ENCODE peak calls at places on chromosomes 1 and 21, in four cellular contexts. S, I, Y and N are unnamed samples.

GRCh38 chr1:6343506-6344405 is 49.8 kb downstream of the ACOT7 start:
- DNase-seq in I (peak), S (peak), Y (peak), N (no peak)

GRCh38 chr1:229340496-229340895 is 2.4 kb downstream of the CCSAP start:
- DNase-seq in Y (no peak), I (no peak), S (no peak), N (no peak)

GRCh38 chr1:162538815-162539431 is 22.6 kb upstream of the UAP1 start:
- DNase-seq in I (no peak), Y (no peak), S (peak), N (no peak)

GRCh38 chr1:30534551-30534940 is 188.8 kb downstream of the MATN1 start:
- DNase-seq in S (no peak), I (no peak), Y (no peak), N (no peak)

GRCh38 chr1:32893198-32894018 is 7.1 kb downstream of the HPCA start:
- DNase-seq in Y (peak), S (no peak), I (no peak), N (no peak)

GRCh38 chr21:44199448-44199847 is 41.3 kb downstream of the ICOSLG start:
- DNase-seq in I (no peak), Y (peak), S (no peak), N (no peak)

GRCh38 chr1:219883400-219884332 is 44.7 kb downstream of the SLC30A10 start:
- DNase-seq in Y (peak), S (peak), I (peak), N (no peak)

GRCh38 chr1:101124405-101124804 is 98.8 kb upstream of the DPH5 start:
- DNase-seq in S (no peak), Y (no peak), I (no peak), N (no peak)

GRCh38 chr1:215704089-215704860 is 137.2 kb downstream of the KCTD3 start:
- DNase-seq in I (no peak), S (no peak), Y (no peak), N (no peak)

GRCh38 chr21:34075099-34075425 is 1.7 kb downstream of the MRPS6 start:
- DNase-seq in I (no peak), Y (no peak), S (no peak), N (no peak)

GRCh38 chr1:40662864-40663263 is 2.6 kb downstream of the RIMS3 start:
- DNase-seq in I (no peak), Y (no peak), S (no peak), N (no peak)

GRCh38 chr1:202586018-202586821 is 124.0 kb downstream of the SYT2 start:
- DNase-seq in I (no peak), Y (no peak), S (peak), N (peak)

GRCh38 chr1:186212574-186213224 is 162.4 kb downstream of the TPR start:
- DNase-seq in S (peak), I (peak), Y (peak), N (no peak)

GRCh38 chr1:100009458-100009857 is 39.7 kb downstream of the SLC35A3 start:
- DNase-seq in I (no peak), Y (no peak), S (no peak), N (no peak)

GRCh38 chr1:245332085-245332484 is 177.3 kb downstream of the KIF26B start:
- DNase-seq in Y (no peak), I (no peak), S (no peak), N (no peak)

GRCh38 chr1:41434748-41435449 is 49.6 kb downstream of the EDN2 start:
- DNase-seq in I (no peak), Y (no peak), S (no peak), N (no peak)

GRCh38 chr1:23417570-23417969 is 7.0 kb downstream of the TCEA3 start:
- DNase-seq in S (peak), Y (peak), I (no peak), N (no peak)

GRCh38 chr1:56676571-56677035 is 31.5 kb downstream of the PRKAA2 start:
- DNase-seq in I (no peak), Y (no peak), S (no peak), N (no peak)

GRCh38 chr1:180213401-180214177 is 16.5 kb upstream of the LHX4 start:
- DNase-seq in S (no peak), Y (peak), I (no peak), N (peak)

GRCh38 chr1:182197555-182197954 is 136.0 kb upstream of the ZNF648 start:
- DNase-seq in Y (no peak), S (no peak), I (no peak), N (no peak)

GRCh38 chr21:42636535-42636914 is 16.9 kb upstream of the PDE9A start:
- DNase-seq in I (no peak), Y (no peak), S (no peak), N (no peak)

GRCh38 chr1:58842941-58843340 is 59.1 kb upstream of the JUN start:
- DNase-seq in I (no peak), S (no peak), Y (no peak), N (no peak)

GRCh38 chr1:66095190-66095589 is 302.5 kb downstream of the PDE4B start:
- DNase-seq in Y (no peak), S (no peak), I (no peak), N (no peak)

GRCh38 chr1:233673947-233674431 is 60.1 kb downstream of the KCNK1 start:
- DNase-seq in S (no peak), Y (peak), I (no peak), N (no peak)

GRCh38 chr1:9278114-9278513 is 14.6 kb upstream of the SPSB1 start:
- DNase-seq in Y (no peak), I (no peak), S (no peak), N (no peak)

GRCh38 chr1:13808729-13809131 is 108.7 kb downstream of the PRDM2 start:
- DNase-seq in Y (peak), S (no peak), I (no peak), N (no peak)
- TF ChIP-seq CTCF in Y (peak), S (no peak), I (no peak), N (no peak)

DNA sequence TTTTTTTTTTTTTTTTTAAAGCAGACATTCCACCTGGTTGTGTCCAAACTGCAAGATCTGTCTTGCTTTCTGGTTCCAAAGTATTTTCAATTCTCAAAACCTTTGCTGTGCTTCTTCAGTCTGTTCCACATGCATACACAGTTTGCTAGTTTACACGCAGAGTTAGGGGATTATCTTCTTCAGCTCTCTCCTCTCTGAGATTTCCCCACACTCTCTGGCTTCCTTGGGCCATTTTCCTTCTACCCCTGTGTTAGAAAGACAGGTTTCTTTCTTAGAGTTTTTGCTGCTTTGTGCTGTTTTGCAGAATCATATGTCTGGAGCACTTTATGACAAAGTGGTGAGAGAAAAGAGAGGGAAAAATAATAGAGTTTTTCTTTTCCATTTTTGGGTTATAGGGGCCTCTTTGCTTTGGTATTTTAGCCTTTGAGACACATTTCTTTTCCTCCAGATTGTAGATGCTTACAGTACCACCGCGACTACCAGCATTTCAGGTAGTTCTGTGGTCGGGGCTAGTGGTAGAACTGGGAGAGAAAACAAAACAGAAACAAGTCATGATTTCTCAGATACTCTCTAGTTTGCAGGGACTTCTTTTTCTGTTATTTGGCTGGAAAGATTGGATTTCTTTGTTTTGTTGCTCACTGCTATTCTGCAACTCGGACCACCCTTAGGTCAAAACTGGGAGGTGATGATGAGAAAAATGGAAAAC is 66.3 kb downstream of the RABGAP1L start:
- DNase-seq in I (no peak), S (no peak), Y (no peak), N (no peak)
- TF ChIP-seq HDAC6 in I (no peak), S (no peak), Y (no peak), N (no peak)

GRCh38 chr1:18901952-18902522 is 318 bp downstream of the ALDH4A1 start:
- DNase-seq in Y (no peak), I (no peak), S (no peak), N (no peak)

GRCh38 chr1:18903313-18903671 is 937 bp upstream of the ALDH4A1 start:
- DNase-seq in Y (no peak), I (no peak), S (no peak), N (no peak)

GRCh38 chr1:18900303-18900841 is 2.0 kb downstream of the ALDH4A1 start:
- DNase-seq in S (peak), Y (no peak), I (no peak), N (no peak)

GRCh38 chr1:18901147-18901951 is 1.0 kb downstream of the ALDH4A1 start:
- DNase-seq in Y (no peak), S (peak), I (no peak), N (no peak)

DNA sequence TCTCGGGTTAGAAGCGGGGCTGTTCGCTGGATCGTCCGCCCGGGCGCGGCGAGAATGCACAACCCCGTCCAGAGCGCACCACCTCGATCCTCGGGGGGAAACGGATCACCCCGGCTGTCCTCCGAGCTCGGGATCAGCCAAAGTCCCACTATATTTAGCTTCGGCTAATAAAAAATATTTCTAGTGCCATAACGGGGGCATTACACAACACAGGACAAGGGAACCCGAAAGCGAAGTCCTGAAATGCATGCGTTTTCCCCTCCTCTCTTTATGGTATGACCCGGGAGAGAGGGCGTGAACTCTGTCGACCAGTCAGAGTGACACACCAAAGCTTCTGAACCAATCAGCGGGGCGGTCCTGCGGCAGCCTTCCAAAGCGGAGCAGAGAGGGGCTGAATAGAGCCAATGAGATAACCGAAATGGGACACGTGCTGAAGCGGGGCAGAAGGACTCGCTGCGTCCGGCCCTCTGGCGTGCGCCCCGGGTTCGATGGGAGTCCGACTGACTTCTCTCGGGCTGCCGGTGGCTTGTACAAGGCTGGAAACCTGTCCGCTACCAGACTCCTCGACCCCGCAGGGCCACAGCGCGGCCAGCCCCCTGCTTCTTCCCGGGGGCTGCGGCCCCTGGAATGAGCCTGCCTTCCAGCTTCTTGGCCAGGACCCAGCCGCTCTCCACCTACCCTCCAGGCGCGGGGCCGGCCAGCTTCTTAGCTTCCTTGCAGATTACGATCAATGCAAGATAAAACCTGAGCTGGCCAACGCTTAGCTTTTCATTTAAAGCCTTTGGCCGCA is at the start of gene ALDH4A1:
- DNase-seq in S (peak), I (peak), Y (peak), N (peak)
- TF ChIP-seq CEBPB in S (no peak), I (no peak), Y (peak), N (no peak)

GRCh38 chr1:116133696-116134095 is 22.5 kb downstream of the MAB21L3 start:
- DNase-seq in Y (no peak), I (no peak), S (no peak), N (no peak)
- TF ChIP-seq CTCF in Y (no peak), I (no peak), S (no peak), N (no peak)

GRCh38 chr1:54559771-54560231 is 11.8 kb downstream of the ACOT11 start:
- DNase-seq in S (no peak), I (no peak), Y (no peak), N (no peak)
- TF ChIP-seq HDAC6 in S (no peak), I (no peak), Y (no peak), N (no peak)

GRCh38 chr1:210700511-210700910 is 371.8 kb downstream of the HHAT start:
- DNase-seq in I (no peak), Y (no peak), S (no peak), N (no peak)

GRCh38 chr1:210696709-210697108 is 368.0 kb downstream of the HHAT start:
- DNase-seq in S (no peak), Y (no peak), I (no peak), N (peak)

GRCh38 chr1:210700083-210700482 is 371.4 kb downstream of the HHAT start:
- DNase-seq in S (no peak), Y (no peak), I (no peak), N (no peak)

GRCh38 chr1:210697185-210697584 is 368.5 kb downstream of the HHAT start:
- DNase-seq in I (no peak), Y (no peak), S (no peak), N (no peak)

DNA sequence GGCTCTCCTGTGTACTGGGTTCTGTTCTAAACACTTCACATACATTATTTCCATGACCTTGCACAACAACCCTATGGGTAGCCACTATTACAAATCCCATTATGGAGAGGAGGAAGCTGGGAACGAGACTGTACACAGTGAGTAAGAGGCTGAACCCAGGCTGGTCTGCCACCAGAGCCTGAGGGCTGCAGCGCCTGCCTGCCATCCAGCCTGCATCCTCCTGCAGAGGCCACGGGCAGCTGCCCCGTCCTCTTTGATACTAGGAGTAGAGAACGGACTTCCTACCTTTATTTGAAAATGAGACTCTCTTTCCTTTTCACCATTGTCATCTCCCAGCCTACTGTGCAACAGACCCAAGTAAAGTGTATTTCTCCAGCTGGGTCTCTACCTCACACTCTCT is 370.0 kb downstream of the HHAT start:
- DNase-seq in I (no peak), S (no peak), Y (no peak), N (no peak)
- TF ChIP-seq CEBPB in I (no peak), S (no peak), Y (no peak), N (no peak)

GRCh38 chr1:11571906-11572616 is 82.2 kb downstream of the FBXO2 start:
- DNase-seq in S (peak), I (peak), Y (peak), N (no peak)
- TF ChIP-seq CTCF in S (no peak), I (peak), Y (peak), N (peak)

DNA sequence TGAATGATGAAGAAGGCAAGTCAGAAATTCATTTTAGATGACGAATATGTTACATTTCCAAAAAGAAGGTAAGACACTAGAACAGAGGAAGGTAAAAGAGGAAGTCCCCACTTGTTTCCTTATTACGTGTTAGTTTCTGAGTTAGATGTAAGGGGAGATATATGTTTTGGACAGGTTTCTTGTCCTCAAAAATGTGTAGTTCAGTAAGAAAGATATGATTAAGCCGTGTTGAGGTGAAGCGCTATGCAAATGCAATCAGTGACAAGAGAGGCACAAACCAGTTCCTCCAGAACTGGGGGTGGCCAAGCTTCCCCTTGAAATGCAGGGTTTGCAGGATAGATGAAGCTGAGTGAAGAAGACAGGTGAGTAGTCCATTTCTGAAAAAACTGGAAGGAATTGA is 293.3 kb upstream of the RUNX1 start:
- DNase-seq in Y (no peak), S (no peak), I (no peak), N (peak)
- TF ChIP-seq HDAC6 in Y (no peak), S (no peak), I (no peak), N (no peak)

DNA sequence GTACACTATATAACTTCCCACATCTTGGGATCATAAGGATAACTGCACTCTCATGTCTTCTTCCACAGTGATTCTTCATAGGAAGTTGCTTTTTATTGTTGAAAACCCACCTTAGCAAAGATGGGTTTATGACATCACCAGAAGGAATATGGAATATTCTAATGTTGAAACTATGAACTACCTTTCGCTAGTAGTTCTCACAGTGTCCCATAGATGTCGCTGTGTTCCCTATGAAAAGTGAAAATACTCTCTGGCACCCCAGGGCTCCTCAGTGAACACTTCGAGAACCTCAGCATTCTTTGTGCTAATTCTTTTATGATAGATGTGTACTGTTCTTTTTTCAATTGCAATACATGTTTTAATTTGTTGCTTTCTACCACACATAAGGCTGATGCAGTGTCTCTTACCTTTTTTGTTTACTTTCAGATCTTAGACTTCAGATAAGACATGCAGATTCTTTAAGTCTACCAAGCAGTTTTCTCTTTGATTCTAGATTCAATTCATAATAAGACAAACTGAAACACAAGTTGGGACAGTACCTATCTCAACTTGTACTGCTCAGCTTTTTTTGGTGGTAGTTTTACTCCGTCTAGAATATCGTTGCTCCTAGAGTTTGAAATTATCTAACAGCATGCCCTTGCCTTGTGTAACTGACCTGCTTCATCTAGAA is 90.8 kb downstream of the GTF2B start:
- DNase-seq in Y (peak), I (no peak), S (peak), N (no peak)
- TF ChIP-seq CEBPB in Y (no peak), I (no peak), S (no peak), N (no peak)